ENCODE peak calls at places on chromosomes 16 and 17, in seven cellular contexts. U, S, T, A, I, K and G are unnamed samples.

GRCh38 chr16:12760819-12761611 is 42.7 kb downstream of the CPPED1 start:
- DNase-seq in U (no peak), S (no peak), K (no peak), A (no peak), T (no peak), I (no peak), G (no peak)

GRCh38 chr16:25996052-25996451 is 304.3 kb downstream of the HS3ST4 start:
- DNase-seq in A (no peak), I (no peak), K (no peak), U (no peak), T (peak), S (no peak), G (no peak)

GRCh38 chr17:16250635-16251034 is 33.6 kb downstream of the PIGL start:
- DNase-seq in T (peak), I (no peak), S (peak), K (no peak), A (no peak), U (no peak), G (no peak)

GRCh38 chr16:21684199-21684598 is 20.4 kb downstream of the OTOA start:
- DNase-seq in K (no peak), T (peak), A (no peak), U (no peak), I (no peak), S (peak), G (no peak)

GRCh38 chr17:82297804-82298537 is 19.4 kb downstream of the CD7 start:
- DNase-seq in K (peak), A (peak), S (peak), T (peak), I (peak), U (peak), G (no peak)

GRCh38 chr17:54891176-54891821 is 9.4 kb upstream of the TOM1L1 start:
- DNase-seq in K (peak), T (peak), A (peak), U (peak), I (peak), S (peak), G (no peak)

GRCh38 chr16:5298202-5298601 is 200.6 kb upstream of the EEF2KMT start:
- DNase-seq in T (no peak), I (no peak), K (no peak), U (no peak), S (no peak), A (no peak), G (no peak)

GRCh38 chr17:81909966-81910839 is 996 bp downstream of the PCYT2 start:
- DNase-seq in A (no peak), K (no peak), S (no peak), I (peak), T (peak), U (no peak), G (no peak)

GRCh38 chr17:38602862-38603785 is 2.6 kb downstream of the SRCIN1 start:
- DNase-seq in A (no peak), K (no peak), T (no peak), I (no peak), S (no peak), U (no peak), G (no peak)

GRCh38 chr16:10368984-10369551 is 16.8 kb upstream of the ATF7IP2 start:
- DNase-seq in T (no peak), A (no peak), K (peak), S (peak), I (no peak), U (no peak), G (no peak)

GRCh38 chr17:55285340-55286301 is 20.9 kb downstream of the HLF start:
- DNase-seq in T (peak), A (no peak), U (no peak), I (no peak), S (peak), K (no peak), G (no peak)

GRCh38 chr17:39810939-39811728 is 53.0 kb downstream of the IKZF3 start:
- DNase-seq in S (no peak), A (no peak), T (no peak), K (no peak), I (no peak), U (no peak), G (no peak)

GRCh38 chr17:45948881-45949624 is 50.0 kb upstream of the STH start:
- DNase-seq in K (peak), A (peak), I (peak), U (peak), S (peak), T (peak), G (peak)

GRCh38 chr17:39194089-39194984 is 3.1 kb downstream of the CACNB1 start:
- DNase-seq in A (peak), K (no peak), S (peak), I (no peak), U (no peak), T (peak), G (no peak)

GRCh38 chr17:30290696-30291570 is 811 bp downstream of the BLMH start:
- DNase-seq in U (no peak), K (no peak), A (no peak), T (peak), S (peak), I (peak), G (no peak)

GRCh38 chr16:57529324-57530103 is 6.9 kb downstream of the CCDC102A start:
- DNase-seq in T (no peak), I (no peak), A (no peak), K (peak), U (no peak), S (no peak), G (no peak)

GRCh38 chr17:65485388-65486299 is 75.8 kb downstream of the AXIN2 start:
- DNase-seq in S (no peak), I (no peak), K (no peak), U (no peak), A (no peak), T (peak), G (no peak)

GRCh38 chr17:79739148-79740062 is 8.7 kb downstream of the ENPP7 start:
- DNase-seq in I (peak), A (no peak), S (no peak), U (no peak), K (no peak), T (peak), G (no peak)